ENCODE peak calls at places on chromosomes 3 and 15, in nine cellular contexts. One of them, this sample, is unnamed.

GRCh38 chr3:105976211-105976610 is 107.4 kb upstream of the CBLB start:
- DNase-seq in cardiac fibroblast: peak; percentile 79
- DNase-seq in endodermal cell: no peak
- DNase-seq in NB4: no peak
- DNase-seq in dorsolateral prefrontal cortex: no peak
- DNase-seq in mammary epithelial cell: no peak
- DNase-seq in heart left ventricle: no peak
- DNase-seq in keratinocyte: no peak
- DNase-seq in brain microvascular endothelial cell: no peak
- DNase-seq in this sample: no peak

GRCh38 chr15:85785887-85786777 is 8.6 kb downstream of the KLHL25 start:
- DNase-seq in cardiac fibroblast: peak; percentile 43
- DNase-seq in endodermal cell: peak; percentile 65
- DNase-seq in NB4: peak; percentile 23
- DNase-seq in dorsolateral prefrontal cortex: no peak
- DNase-seq in mammary epithelial cell: peak; percentile 71
- DNase-seq in heart left ventricle: no peak
- DNase-seq in keratinocyte: no peak
- DNase-seq in brain microvascular endothelial cell: peak; percentile 33
- DNase-seq in this sample: peak; percentile 19

GRCh38 chr15:78072080-78072892 is 5.2 kb downstream of the TBC1D2B start:
- DNase-seq in cardiac fibroblast: peak; percentile 92
- DNase-seq in endodermal cell: no peak
- DNase-seq in NB4: peak; percentile 69
- DNase-seq in dorsolateral prefrontal cortex: no peak
- DNase-seq in mammary epithelial cell: no peak
- DNase-seq in heart left ventricle: no peak
- DNase-seq in keratinocyte: no peak
- DNase-seq in brain microvascular endothelial cell: peak; percentile 89
- DNase-seq in this sample: no peak

GRCh38 chr15:38145671-38146111 is 106.9 kb upstream of the SPRED1 start:
- DNase-seq in cardiac fibroblast: no peak
- DNase-seq in endodermal cell: no peak
- DNase-seq in NB4: no peak
- DNase-seq in dorsolateral prefrontal cortex: no peak
- DNase-seq in mammary epithelial cell: no peak
- DNase-seq in heart left ventricle: no peak
- DNase-seq in keratinocyte: no peak
- DNase-seq in brain microvascular endothelial cell: no peak
- DNase-seq in this sample: no peak

GRCh38 chr3:107956991-107957467 is 133.8 kb downstream of the CD47 start:
- DNase-seq in cardiac fibroblast: peak; percentile 97
- DNase-seq in endodermal cell: no peak
- DNase-seq in NB4: no peak
- DNase-seq in dorsolateral prefrontal cortex: peak; percentile 77
- DNase-seq in mammary epithelial cell: no peak
- DNase-seq in heart left ventricle: peak; percentile 79
- DNase-seq in keratinocyte: no peak
- DNase-seq in brain microvascular endothelial cell: no peak
- DNase-seq in this sample: no peak

GRCh38 chr15:50681467-50681866 is 5.1 kb downstream of the TRPM7 start:
- DNase-seq in cardiac fibroblast: no peak
- DNase-seq in endodermal cell: no peak
- DNase-seq in NB4: no peak
- DNase-seq in dorsolateral prefrontal cortex: no peak
- DNase-seq in mammary epithelial cell: no peak
- DNase-seq in heart left ventricle: no peak
- DNase-seq in keratinocyte: no peak
- DNase-seq in brain microvascular endothelial cell: no peak
- DNase-seq in this sample: no peak

GRCh38 chr15:53836618-53837017 is 77.2 kb upstream of the WDR72 start:
- DNase-seq in cardiac fibroblast: no peak
- DNase-seq in endodermal cell: no peak
- DNase-seq in NB4: no peak
- DNase-seq in dorsolateral prefrontal cortex: no peak
- DNase-seq in mammary epithelial cell: no peak
- DNase-seq in heart left ventricle: no peak
- DNase-seq in keratinocyte: no peak
- DNase-seq in brain microvascular endothelial cell: no peak
- DNase-seq in this sample: no peak

GRCh38 chr15:77684341-77685081 is 51.8 kb upstream of the LINGO1 start:
- DNase-seq in cardiac fibroblast: no peak
- DNase-seq in endodermal cell: no peak
- DNase-seq in NB4: no peak
- DNase-seq in dorsolateral prefrontal cortex: no peak
- DNase-seq in mammary epithelial cell: no peak
- DNase-seq in heart left ventricle: no peak
- DNase-seq in keratinocyte: no peak
- DNase-seq in brain microvascular endothelial cell: no peak
- DNase-seq in this sample: no peak

GRCh38 chr3:63896332-63897034 is 15.7 kb downstream of the SCAANT1 start:
- DNase-seq in cardiac fibroblast: no peak
- DNase-seq in endodermal cell: no peak
- DNase-seq in NB4: no peak
- DNase-seq in dorsolateral prefrontal cortex: no peak
- DNase-seq in mammary epithelial cell: no peak
- DNase-seq in heart left ventricle: no peak
- DNase-seq in keratinocyte: no peak
- DNase-seq in brain microvascular endothelial cell: no peak
- DNase-seq in this sample: peak; percentile 27

GRCh38 chr3:13881536-13882410 is 1.9 kb upstream of the WNT7A start:
- DNase-seq in cardiac fibroblast: no peak
- DNase-seq in endodermal cell: peak; percentile 28
- DNase-seq in NB4: no peak
- DNase-seq in dorsolateral prefrontal cortex: peak; percentile 16
- DNase-seq in mammary epithelial cell: no peak
- DNase-seq in heart left ventricle: no peak
- DNase-seq in keratinocyte: no peak
- DNase-seq in brain microvascular endothelial cell: no peak
- DNase-seq in this sample: no peak

GRCh38 chr15:40398413-40398873 is 7.2 kb upstream of the IVD start:
- DNase-seq in cardiac fibroblast: no peak
- DNase-seq in endodermal cell: no peak
- DNase-seq in NB4: peak; percentile 93
- DNase-seq in dorsolateral prefrontal cortex: no peak
- DNase-seq in mammary epithelial cell: no peak
- DNase-seq in heart left ventricle: peak; percentile 36
- DNase-seq in keratinocyte: no peak
- DNase-seq in brain microvascular endothelial cell: no peak
- DNase-seq in this sample: peak; percentile 47

GRCh38 chr3:153670577-153670976 is 450.6 kb upstream of the ARHGEF26 start:
- DNase-seq in cardiac fibroblast: no peak
- DNase-seq in endodermal cell: no peak
- DNase-seq in NB4: no peak
- DNase-seq in dorsolateral prefrontal cortex: no peak
- DNase-seq in mammary epithelial cell: peak; percentile 4
- DNase-seq in heart left ventricle: no peak
- DNase-seq in keratinocyte: no peak
- DNase-seq in brain microvascular endothelial cell: no peak
- DNase-seq in this sample: no peak

GRCh38 chr3:153673853-153674252 is 447.3 kb upstream of the ARHGEF26 start:
- DNase-seq in cardiac fibroblast: no peak
- DNase-seq in endodermal cell: no peak
- DNase-seq in NB4: no peak
- DNase-seq in dorsolateral prefrontal cortex: no peak
- DNase-seq in mammary epithelial cell: peak; percentile 2
- DNase-seq in heart left ventricle: no peak
- DNase-seq in keratinocyte: no peak
- DNase-seq in brain microvascular endothelial cell: no peak
- DNase-seq in this sample: no peak

GRCh38 chr3:153667341-153667740 is 453.8 kb upstream of the ARHGEF26 start:
- DNase-seq in cardiac fibroblast: peak; percentile 5
- DNase-seq in endodermal cell: no peak
- DNase-seq in NB4: no peak
- DNase-seq in dorsolateral prefrontal cortex: no peak
- DNase-seq in mammary epithelial cell: no peak
- DNase-seq in heart left ventricle: no peak
- DNase-seq in keratinocyte: no peak
- DNase-seq in brain microvascular endothelial cell: no peak
- DNase-seq in this sample: no peak

GRCh38 chr3:153666911-153667310 is 454.3 kb upstream of the ARHGEF26 start:
- DNase-seq in cardiac fibroblast: no peak
- DNase-seq in endodermal cell: no peak
- DNase-seq in NB4: no peak
- DNase-seq in dorsolateral prefrontal cortex: no peak
- DNase-seq in mammary epithelial cell: no peak
- DNase-seq in heart left ventricle: no peak
- DNase-seq in keratinocyte: no peak
- DNase-seq in brain microvascular endothelial cell: no peak
- DNase-seq in this sample: no peak

DNA sequence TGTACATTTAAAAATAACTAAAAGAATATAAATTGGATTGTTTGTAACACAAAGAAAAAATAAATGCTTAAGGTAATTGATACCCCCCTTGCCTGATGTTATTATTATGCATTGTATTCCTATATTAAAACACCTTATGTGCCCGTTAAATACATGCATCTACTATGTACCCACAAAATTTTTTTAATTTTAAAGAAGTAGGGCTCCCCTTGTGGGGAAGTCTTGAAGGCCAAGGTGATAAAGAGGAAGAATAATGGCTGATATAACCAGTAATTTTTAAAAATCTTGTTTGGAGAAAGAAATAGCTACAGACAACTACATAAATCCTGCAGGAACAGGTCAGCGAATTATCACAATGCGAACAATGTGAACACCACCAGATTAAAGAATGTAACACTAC is 451.7 kb upstream of the ARHGEF26 start:
- DNase-seq in cardiac fibroblast: no peak
- DNase-seq in endodermal cell: no peak
- DNase-seq in NB4: no peak
- DNase-seq in dorsolateral prefrontal cortex: no peak
- DNase-seq in mammary epithelial cell: no peak
- DNase-seq in heart left ventricle: no peak
- DNase-seq in keratinocyte: no peak
- DNase-seq in brain microvascular endothelial cell: no peak
- DNase-seq in this sample: no peak
- TF ChIP-seq CTCF in cardiac fibroblast: no peak
- TF ChIP-seq CTCF in endodermal cell: peak; percentile 69
- TF ChIP-seq CTCF in NB4: no peak
- TF ChIP-seq CTCF in dorsolateral prefrontal cortex: no peak
- TF ChIP-seq CTCF in mammary epithelial cell: no peak
- TF ChIP-seq CTCF in heart left ventricle: no peak
- TF ChIP-seq CTCF in keratinocyte: no peak
- TF ChIP-seq CTCF in brain microvascular endothelial cell: no peak
- TF ChIP-seq CTCF in this sample: no peak

GRCh38 chr3:114595521-114596028 is 301.7 kb downstream of the TIGIT start:
- DNase-seq in cardiac fibroblast: no peak
- DNase-seq in endodermal cell: no peak
- DNase-seq in NB4: no peak
- DNase-seq in dorsolateral prefrontal cortex: no peak
- DNase-seq in mammary epithelial cell: no peak
- DNase-seq in heart left ventricle: no peak
- DNase-seq in keratinocyte: no peak
- DNase-seq in brain microvascular endothelial cell: no peak
- DNase-seq in this sample: no peak

GRCh38 chr3:114600571-114600970 is 306.7 kb downstream of the TIGIT start:
- DNase-seq in cardiac fibroblast: no peak
- DNase-seq in endodermal cell: no peak
- DNase-seq in NB4: no peak
- DNase-seq in dorsolateral prefrontal cortex: no peak
- DNase-seq in mammary epithelial cell: no peak
- DNase-seq in heart left ventricle: no peak
- DNase-seq in keratinocyte: no peak
- DNase-seq in brain microvascular endothelial cell: no peak
- DNase-seq in this sample: no peak

GRCh38 chr3:114596147-114596546 is 302.3 kb downstream of the TIGIT start:
- DNase-seq in cardiac fibroblast: no peak
- DNase-seq in endodermal cell: no peak
- DNase-seq in NB4: no peak
- DNase-seq in dorsolateral prefrontal cortex: no peak
- DNase-seq in mammary epithelial cell: no peak
- DNase-seq in heart left ventricle: no peak
- DNase-seq in keratinocyte: no peak
- DNase-seq in brain microvascular endothelial cell: no peak
- DNase-seq in this sample: no peak

DNA sequence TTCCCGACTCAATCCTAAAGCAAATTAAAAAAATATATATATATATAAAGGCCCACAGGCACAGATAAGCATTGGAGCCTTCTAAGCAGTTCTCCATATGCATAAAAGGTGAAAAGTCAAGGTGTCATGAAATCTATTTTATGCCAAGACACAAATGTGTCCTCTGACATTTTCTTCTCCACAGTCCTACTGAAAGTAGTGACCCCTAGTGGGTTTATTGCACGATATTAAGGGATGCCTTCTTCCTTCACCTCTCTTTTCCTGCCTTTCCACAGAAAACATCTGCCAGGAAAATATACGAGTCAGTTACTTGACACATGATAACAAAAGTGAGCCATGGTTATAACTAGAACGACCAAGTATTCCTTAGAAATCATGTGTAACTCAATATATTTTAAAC is 303.2 kb downstream of the TIGIT start:
- DNase-seq in cardiac fibroblast: peak; percentile 16
- DNase-seq in endodermal cell: no peak
- DNase-seq in NB4: no peak
- DNase-seq in dorsolateral prefrontal cortex: no peak
- DNase-seq in mammary epithelial cell: no peak
- DNase-seq in heart left ventricle: no peak
- DNase-seq in keratinocyte: no peak
- DNase-seq in brain microvascular endothelial cell: no peak
- DNase-seq in this sample: no peak
- TF ChIP-seq CTCF in cardiac fibroblast: peak; percentile 18
- TF ChIP-seq CTCF in endodermal cell: peak; percentile 58
- TF ChIP-seq CTCF in NB4: no peak
- TF ChIP-seq CTCF in dorsolateral prefrontal cortex: no peak
- TF ChIP-seq CTCF in mammary epithelial cell: peak; percentile 10
- TF ChIP-seq CTCF in heart left ventricle: peak; percentile 36
- TF ChIP-seq CTCF in keratinocyte: peak; percentile 6
- TF ChIP-seq CTCF in brain microvascular endothelial cell: peak; percentile 28
- TF ChIP-seq CTCF in this sample: no peak

GRCh38 chr3:57093489-57093888 is 33.0 kb downstream of the SPATA12 start:
- DNase-seq in cardiac fibroblast: no peak
- DNase-seq in endodermal cell: no peak
- DNase-seq in NB4: no peak
- DNase-seq in dorsolateral prefrontal cortex: no peak
- DNase-seq in mammary epithelial cell: no peak
- DNase-seq in heart left ventricle: no peak
- DNase-seq in keratinocyte: no peak
- DNase-seq in brain microvascular endothelial cell: no peak
- DNase-seq in this sample: no peak
- TF ChIP-seq CTCF in cardiac fibroblast: no peak
- TF ChIP-seq CTCF in endodermal cell: peak; percentile 51
- TF ChIP-seq CTCF in NB4: no peak
- TF ChIP-seq CTCF in dorsolateral prefrontal cortex: no peak
- TF ChIP-seq CTCF in mammary epithelial cell: no peak
- TF ChIP-seq CTCF in heart left ventricle: no peak
- TF ChIP-seq CTCF in keratinocyte: peak; percentile 14
- TF ChIP-seq CTCF in brain microvascular endothelial cell: no peak
- TF ChIP-seq CTCF in this sample: peak; percentile 11

DNA sequence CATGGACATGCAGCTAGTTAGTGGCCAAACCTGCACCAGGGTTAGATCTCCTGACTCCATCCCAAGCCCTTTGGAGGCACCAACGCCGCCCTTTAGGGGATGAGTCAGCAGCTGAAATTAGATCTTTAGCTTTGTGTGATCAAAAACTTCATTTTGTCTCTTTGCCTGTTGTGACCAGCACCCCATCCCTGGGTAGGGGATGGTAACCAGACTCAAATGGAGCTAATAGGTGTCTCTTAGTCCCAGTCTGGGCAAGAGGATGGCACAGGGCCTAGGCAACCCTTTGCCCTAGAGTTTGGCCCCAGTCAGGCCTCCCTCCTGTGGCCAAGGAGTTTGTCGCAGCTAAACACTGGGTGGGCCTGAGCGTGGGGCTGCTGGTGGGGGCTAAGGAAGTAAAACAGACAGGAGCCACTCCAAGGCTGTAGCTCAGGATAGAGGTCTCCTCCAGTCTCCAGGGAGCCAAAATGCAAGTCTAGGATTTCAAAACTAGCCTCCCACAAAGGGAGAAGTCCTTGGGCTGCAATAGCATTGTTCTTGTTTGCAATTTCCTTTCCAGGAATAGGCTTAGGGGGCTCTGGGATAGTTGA is 105.1 kb downstream of the CPN2 start:
- DNase-seq in cardiac fibroblast: peak; percentile 25
- DNase-seq in endodermal cell: peak; percentile 79
- DNase-seq in NB4: peak; percentile 75
- DNase-seq in dorsolateral prefrontal cortex: no peak
- DNase-seq in mammary epithelial cell: no peak
- DNase-seq in heart left ventricle: no peak
- DNase-seq in keratinocyte: no peak
- DNase-seq in brain microvascular endothelial cell: no peak
- DNase-seq in this sample: no peak
- TF ChIP-seq CTCF in cardiac fibroblast: no peak
- TF ChIP-seq CTCF in endodermal cell: peak; percentile 69
- TF ChIP-seq CTCF in NB4: peak; percentile 23
- TF ChIP-seq CTCF in dorsolateral prefrontal cortex: no peak
- TF ChIP-seq CTCF in mammary epithelial cell: no peak
- TF ChIP-seq CTCF in heart left ventricle: peak; percentile 18
- TF ChIP-seq CTCF in keratinocyte: no peak
- TF ChIP-seq CTCF in brain microvascular endothelial cell: no peak
- TF ChIP-seq CTCF in this sample: no peak